ENCODE peak calls at places on chromosomes 6 and 20, in ten cellular contexts. K is astrocyte; Y is endodermal cell; V is CD8-positive, alpha-beta T cell; I is AG04450; H is heart left ventricle; A is HCT116; P is colonic mucosa; O is endothelial cell of umbilical vein; J is cardiac muscle cell. U is an unnamed sample.

GRCh38 chr6:14863896-14864850 is 381.7 kb upstream of the JARID2 start:
- DNase-seq in K (no peak), Y (no peak), V (no peak), I (no peak), H (no peak), A (no peak), P (no peak), O (no peak), J (peak; percentile 26), U (no peak)

GRCh38 chr6:20811112-20811746 is 277.0 kb downstream of the CDKAL1 start:
- DNase-seq in K (peak; percentile 99), Y (peak; percentile 80), V (no peak), I (peak; percentile 91), H (peak; percentile 15), A (peak; percentile 85), P (no peak), O (peak; percentile 95), J (peak; percentile 66), U (no peak)

GRCh38 chr20:6768228-6769185 is 1.0 kb downstream of the BMP2 start:
- DNase-seq in K (peak; percentile 38), Y (peak; percentile 77), V (no peak), I (no peak), H (peak; percentile 28), A (no peak), P (peak; percentile 33), O (peak; percentile 49), J (peak; percentile 37), U (peak; percentile 9)

GRCh38 chr6:39951716-39952115 is 17.5 kb upstream of the MOCS1 start:
- DNase-seq in K (peak; percentile 5), Y (no peak), V (no peak), I (no peak), H (no peak), A (no peak), P (no peak), O (no peak), J (no peak), U (no peak)

GRCh38 chr6:49220293-49220692 is 242.8 kb downstream of the MMUT start:
- DNase-seq in K (no peak), Y (no peak), V (no peak), I (no peak), H (no peak), A (no peak), P (no peak), O (no peak), J (no peak), U (no peak)

GRCh38 chr6:122014961-122015360 is 384.5 kb upstream of the HSF2 start:
- DNase-seq in K (peak; percentile 90), Y (no peak), V (no peak), I (peak; percentile 68), H (no peak), A (no peak), P (no peak), O (no peak), J (no peak), U (no peak)

GRCh38 chr6:124927806-124928205 is 34.4 kb upstream of the RNF217 start:
- DNase-seq in K (peak; percentile 59), Y (no peak), V (no peak), I (peak; percentile 3), H (no peak), A (peak; percentile 59), P (no peak), O (no peak), J (no peak), U (no peak)

GRCh38 chr6:134735461-134735860 is 214.4 kb downstream of the ALDH8A1 start:
- DNase-seq in K (no peak), Y (no peak), V (no peak), I (no peak), H (no peak), A (no peak), P (no peak), O (no peak), J (no peak), U (no peak)

DNA sequence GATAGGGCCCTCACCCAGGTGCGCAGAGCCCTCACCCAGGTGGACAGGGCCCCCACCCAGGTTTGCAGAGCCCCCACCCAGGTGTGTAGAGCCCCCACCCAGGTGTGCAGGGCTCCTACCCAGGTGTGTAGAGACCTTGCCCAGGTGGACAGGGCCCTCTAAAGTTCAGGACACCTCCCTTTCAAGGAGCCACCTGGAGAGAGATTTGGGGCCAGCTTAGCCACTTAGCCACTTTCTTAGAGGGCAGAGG is 280.2 kb downstream of the TAF4 start:
- DNase-seq in K (no peak), Y (no peak), V (no peak), I (no peak), H (no peak), A (no peak), P (no peak), O (no peak), J (no peak), U (no peak)
- H3K4me3 ChIP-seq in K (no peak overlapping the region), Y (no peak overlapping the region), V (no peak overlapping the region), I (no peak overlapping the region), H (no peak overlapping the region), A (no peak overlapping the region), P (no peak overlapping the region), O (no peak overlapping the region), J (no peak overlapping the region), U (no peak overlapping the region)

GRCh38 chr6:34149831-34150400 is 4.0 kb upstream of the GRM4 start:
- DNase-seq in K (no peak), Y (peak; percentile 42), V (no peak), I (no peak), H (no peak), A (no peak), P (no peak), O (no peak), J (no peak), U (no peak)

GRCh38 chr6:34147906-34148701 is 2.2 kb upstream of the GRM4 start:
- DNase-seq in K (no peak), Y (peak; percentile 50), V (no peak), I (no peak), H (no peak), A (no peak), P (no peak), O (no peak), J (no peak), U (no peak)

GRCh38 chr6:34150766-34151165 is 4.9 kb upstream of the GRM4 start:
- DNase-seq in K (no peak), Y (peak; percentile 62), V (no peak), I (no peak), H (no peak), A (no peak), P (no peak), O (no peak), J (no peak), U (no peak)

GRCh38 chr6:34146801-34147592 is 1.1 kb upstream of the GRM4 start:
- DNase-seq in K (peak; percentile 64), Y (peak; percentile 37), V (no peak), I (no peak), H (no peak), A (no peak), P (no peak), O (no peak), J (no peak), U (no peak)

DNA sequence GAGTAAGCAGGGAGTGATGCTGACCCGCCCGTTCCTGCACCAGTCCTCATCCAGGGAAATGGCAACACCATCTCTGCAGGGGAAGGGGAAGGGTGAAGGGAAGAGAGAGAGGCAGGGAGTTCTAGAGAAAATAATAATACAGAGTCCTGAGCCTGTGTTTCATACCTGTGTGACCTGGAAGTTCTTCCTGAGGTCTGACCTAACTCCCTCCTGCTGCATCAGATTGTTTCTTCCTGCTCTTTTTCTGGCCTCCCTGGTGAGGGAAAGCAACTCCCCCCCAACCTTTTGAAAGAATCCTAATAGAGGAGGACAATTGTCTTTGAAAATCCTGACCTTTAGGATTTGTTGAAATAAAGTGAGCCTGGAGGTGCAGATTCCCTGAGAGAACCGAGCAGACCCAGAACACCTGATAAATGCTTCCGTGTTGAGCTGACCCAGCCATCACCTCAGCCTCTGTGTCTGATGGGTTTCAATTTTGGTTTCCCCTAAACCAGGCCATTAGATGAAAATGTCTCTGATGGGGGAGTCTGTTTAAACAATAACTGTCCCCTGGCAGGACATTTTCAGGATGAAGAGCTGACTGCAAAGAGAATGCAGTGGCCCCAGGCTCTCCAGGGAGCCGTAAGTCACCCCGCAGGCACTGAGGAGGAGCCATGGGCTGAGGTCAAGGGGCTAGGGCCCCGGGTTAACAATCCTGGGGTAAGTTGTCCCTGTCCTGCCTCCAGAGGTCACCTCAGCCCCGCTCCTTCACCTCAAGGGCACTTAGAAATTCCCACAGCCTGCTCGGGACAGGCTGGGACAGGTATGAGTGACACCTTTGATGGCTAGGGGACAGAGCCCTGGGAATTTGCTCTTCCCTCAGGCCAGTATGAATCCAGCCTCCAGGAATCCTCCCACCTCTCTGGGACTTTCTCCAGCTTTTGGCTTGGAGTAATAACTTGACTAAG is 3.2 kb upstream of the GRM4 start:
- DNase-seq in K (no peak), Y (peak; percentile 61), V (no peak), I (no peak), H (no peak), A (no peak), P (no peak), O (no peak), J (no peak), U (no peak)
- H3K27me3 ChIP-seq in K (peaks cover 54% of the 10 kb centered on the region), Y (peaks cover 84% of the 10 kb centered on the region), V (peaks cover 9% of the 10 kb centered on the region), I (peaks cover 67% of the 10 kb centered on the region), H (peaks cover 25% of the 10 kb centered on the region), A (no peaks in the 10 kb centered on the region), P (peaks cover 24% of the 10 kb centered on the region), O (peaks cover 50% of the 10 kb centered on the region), J (peaks cover 71% of the 10 kb centered on the region), U (no peaks in the 10 kb centered on the region)

DNA sequence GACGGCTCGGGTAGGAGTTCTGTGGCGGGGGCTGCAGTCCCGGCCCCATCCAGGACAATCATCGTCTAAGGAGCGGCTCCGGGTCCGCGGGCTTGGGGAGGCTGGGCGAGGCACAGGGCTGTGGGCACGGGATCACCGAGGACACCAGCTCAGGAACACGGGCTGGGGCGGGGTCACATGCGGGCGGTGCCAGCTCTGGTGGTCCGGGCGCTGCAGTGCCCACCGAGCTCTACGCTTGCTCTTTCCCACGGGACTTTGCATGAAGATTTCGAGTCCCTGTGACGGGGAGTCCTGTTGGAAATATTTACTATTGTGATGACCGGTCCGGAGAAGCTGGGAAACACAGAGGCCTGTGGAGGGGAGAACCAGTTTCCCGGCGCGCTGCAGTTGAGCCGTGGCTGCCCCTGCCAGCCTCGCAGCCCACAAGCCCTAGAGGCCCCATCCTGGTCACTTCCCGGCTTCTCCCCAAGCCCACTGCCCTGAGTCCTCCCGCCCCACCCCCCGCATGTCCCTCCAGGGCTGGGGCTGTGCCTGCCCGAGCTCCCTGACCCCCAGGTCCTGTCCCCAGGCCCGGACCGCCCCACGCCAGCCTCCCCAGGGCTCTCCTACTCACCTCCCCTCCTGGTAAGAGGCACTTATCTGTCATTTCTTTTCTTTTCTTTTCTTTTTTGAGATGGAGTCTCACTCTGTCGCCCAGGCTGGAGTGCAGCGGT is 20.7 kb downstream of the SLC17A9 start:
- DNase-seq in K (no peak), Y (no peak), V (no peak), I (no peak), H (no peak), A (no peak), P (no peak), O (no peak), J (no peak), U (no peak)
- H3K4me3 ChIP-seq in K (no peak overlapping the region), Y (peak overlapping the region; percentile 45), V (peak overlapping the region; percentile 36), I (no peak overlapping the region), H (no peak overlapping the region), A (no peak overlapping the region), P (no peak overlapping the region), O (no peak overlapping the region), J (no peak overlapping the region), U (no peak overlapping the region)

DNA sequence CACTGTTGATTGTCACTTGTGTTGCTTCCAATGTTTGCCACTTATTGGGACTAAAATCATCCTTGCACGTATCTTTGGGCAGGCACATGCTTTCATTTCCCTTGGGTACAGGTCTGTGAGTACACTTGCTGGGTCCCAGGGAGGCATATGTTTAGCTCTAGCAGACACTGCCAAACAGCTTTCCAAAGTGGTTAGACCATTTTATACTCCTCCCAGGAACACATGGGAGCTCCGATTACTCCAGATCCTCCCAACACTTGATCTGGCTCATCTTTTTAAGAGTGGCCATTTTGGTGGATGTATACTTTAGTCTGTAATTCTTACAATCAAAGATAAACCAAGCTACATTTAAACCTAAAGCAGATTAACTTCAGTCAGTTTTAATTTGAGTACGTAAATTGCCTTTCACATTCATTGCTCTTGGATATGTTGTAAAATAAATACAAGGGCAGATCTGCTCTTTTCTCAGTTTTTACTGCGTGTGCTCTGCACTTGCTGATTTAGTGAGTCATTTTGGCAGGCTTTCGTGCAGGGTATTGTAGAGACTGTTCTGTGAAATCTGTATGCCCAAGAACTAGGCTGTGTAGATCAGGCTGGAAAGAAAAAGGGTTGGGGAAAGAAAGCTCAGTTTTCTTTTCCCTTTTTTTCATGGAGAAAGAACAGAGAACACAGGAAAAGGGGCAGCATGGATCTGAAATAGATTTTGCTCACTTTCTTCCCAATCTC is 19.5 kb downstream of the SLC22A1 start:
- DNase-seq in K (peak; percentile 75), Y (peak; percentile 20), V (no peak), I (peak; percentile 34), H (no peak), A (no peak), P (no peak), O (no peak), J (no peak), U (peak; percentile 78)
- H3K27me3 ChIP-seq in K (no peaks in the 10 kb centered on the region), Y (no peaks in the 10 kb centered on the region), V (no peaks in the 10 kb centered on the region), I (no peaks in the 10 kb centered on the region), H (no peaks in the 10 kb centered on the region), A (no peaks in the 10 kb centered on the region), P (no peaks in the 10 kb centered on the region), O (no peaks in the 10 kb centered on the region), J (no peaks in the 10 kb centered on the region), U (no peaks in the 10 kb centered on the region)